ENCODE peak calls at places on chromosomes 1 and 21, in nine cellular contexts. One of them, this sample, is unnamed.

GRCh38 chr1:151852733-151853132 is 779 bp downstream of the THEM5 start:
- DNase-seq in activated naive CD4-positive, alpha-beta T cell: no peak
- DNase-seq in BJ: no peak
- DNase-seq in T-helper 1 cell: no peak
- DNase-seq in NCI-H446: no peak
- DNase-seq in activated T-helper 1 cell treated with Interleukin-2 at 50 U/mL for 16 hours: no peak
- DNase-seq in CD8-positive, alpha-beta memory T cell: no peak
- DNase-seq in left ventricle myocardium superior: no peak
- DNase-seq in GM04504: no peak
- DNase-seq in this sample: no peak

GRCh38 chr1:154501423-154502065 is 475 bp upstream of the TDRD10 start:
- DNase-seq in T-helper 1 cell: no peak
- DNase-seq in left ventricle myocardium superior: peak
- DNase-seq in CD8-positive, alpha-beta memory T cell: no peak
- DNase-seq in activated naive CD4-positive, alpha-beta T cell: no peak
- DNase-seq in activated T-helper 1 cell treated with Interleukin-2 at 50 U/mL for 16 hours: no peak
- DNase-seq in NCI-H446: no peak
- DNase-seq in GM04504: no peak
- DNase-seq in BJ: no peak
- DNase-seq in this sample: no peak

GRCh38 chr1:180503274-180503862 is 991 bp upstream of the ACBD6 start:
- DNase-seq in BJ: no peak
- DNase-seq in GM04504: no peak
- DNase-seq in activated naive CD4-positive, alpha-beta T cell: no peak
- DNase-seq in activated T-helper 1 cell treated with Interleukin-2 at 50 U/mL for 16 hours: no peak
- DNase-seq in left ventricle myocardium superior: no peak
- DNase-seq in T-helper 1 cell: no peak
- DNase-seq in CD8-positive, alpha-beta memory T cell: no peak
- DNase-seq in NCI-H446: no peak
- DNase-seq in this sample: no peak

GRCh38 chr1:29682171-29682917 is 446.0 kb downstream of the PTPRU start:
- DNase-seq in GM04504: no peak
- DNase-seq in left ventricle myocardium superior: no peak
- DNase-seq in T-helper 1 cell: no peak
- DNase-seq in CD8-positive, alpha-beta memory T cell: no peak
- DNase-seq in activated T-helper 1 cell treated with Interleukin-2 at 50 U/mL for 16 hours: no peak
- DNase-seq in NCI-H446: no peak
- DNase-seq in BJ: no peak
- DNase-seq in activated naive CD4-positive, alpha-beta T cell: no peak
- DNase-seq in this sample: no peak

GRCh38 chr1:79839882-79840281 is 833.4 kb upstream of the ADGRL4 start:
- DNase-seq in CD8-positive, alpha-beta memory T cell: no peak
- DNase-seq in GM04504: no peak
- DNase-seq in activated T-helper 1 cell treated with Interleukin-2 at 50 U/mL for 16 hours: no peak
- DNase-seq in T-helper 1 cell: no peak
- DNase-seq in activated naive CD4-positive, alpha-beta T cell: no peak
- DNase-seq in left ventricle myocardium superior: no peak
- DNase-seq in NCI-H446: no peak
- DNase-seq in BJ: no peak
- DNase-seq in this sample: no peak

GRCh38 chr1:158011714-158012113 is 18.3 kb downstream of the KIRREL1 start:
- DNase-seq in CD8-positive, alpha-beta memory T cell: no peak
- DNase-seq in left ventricle myocardium superior: no peak
- DNase-seq in NCI-H446: no peak
- DNase-seq in activated T-helper 1 cell treated with Interleukin-2 at 50 U/mL for 16 hours: no peak
- DNase-seq in BJ: no peak
- DNase-seq in activated naive CD4-positive, alpha-beta T cell: no peak
- DNase-seq in GM04504: no peak
- DNase-seq in T-helper 1 cell: no peak
- DNase-seq in this sample: no peak

GRCh38 chr1:29500041-29500440 is 263.7 kb downstream of the PTPRU start:
- DNase-seq in GM04504: no peak
- DNase-seq in left ventricle myocardium superior: no peak
- DNase-seq in BJ: no peak
- DNase-seq in CD8-positive, alpha-beta memory T cell: peak
- DNase-seq in activated naive CD4-positive, alpha-beta T cell: no peak
- DNase-seq in NCI-H446: no peak
- DNase-seq in T-helper 1 cell: no peak
- DNase-seq in activated T-helper 1 cell treated with Interleukin-2 at 50 U/mL for 16 hours: no peak
- DNase-seq in this sample: no peak

GRCh38 chr21:45997205-45997494 is 15.6 kb downstream of the COL6A1 start:
- DNase-seq in CD8-positive, alpha-beta memory T cell: no peak
- DNase-seq in GM04504: no peak
- DNase-seq in BJ: no peak
- DNase-seq in T-helper 1 cell: peak
- DNase-seq in left ventricle myocardium superior: no peak
- DNase-seq in activated T-helper 1 cell treated with Interleukin-2 at 50 U/mL for 16 hours: no peak
- DNase-seq in activated naive CD4-positive, alpha-beta T cell: no peak
- DNase-seq in NCI-H446: no peak
- DNase-seq in this sample: no peak

GRCh38 chr21:26710155-26710554 is 135.1 kb downstream of the ADAMTS1 start:
- DNase-seq in NCI-H446: no peak
- DNase-seq in left ventricle myocardium superior: no peak
- DNase-seq in CD8-positive, alpha-beta memory T cell: no peak
- DNase-seq in GM04504: no peak
- DNase-seq in activated naive CD4-positive, alpha-beta T cell: no peak
- DNase-seq in activated T-helper 1 cell treated with Interleukin-2 at 50 U/mL for 16 hours: no peak
- DNase-seq in T-helper 1 cell: no peak
- DNase-seq in BJ: no peak
- DNase-seq in this sample: no peak

GRCh38 chr1:1089731-1090423 is 15.8 kb upstream of the RNF223 start:
- DNase-seq in CD8-positive, alpha-beta memory T cell: peak
- DNase-seq in activated T-helper 1 cell treated with Interleukin-2 at 50 U/mL for 16 hours: no peak
- DNase-seq in BJ: no peak
- DNase-seq in NCI-H446: no peak
- DNase-seq in activated naive CD4-positive, alpha-beta T cell: no peak
- DNase-seq in GM04504: no peak
- DNase-seq in T-helper 1 cell: no peak
- DNase-seq in left ventricle myocardium superior: no peak
- DNase-seq in this sample: no peak

GRCh38 chr1:6599141-6599975 is 3.3 kb downstream of the KLHL21 start:
- DNase-seq in T-helper 1 cell: no peak
- DNase-seq in left ventricle myocardium superior: peak
- DNase-seq in BJ: no peak
- DNase-seq in activated T-helper 1 cell treated with Interleukin-2 at 50 U/mL for 16 hours: peak
- DNase-seq in NCI-H446: no peak
- DNase-seq in activated naive CD4-positive, alpha-beta T cell: peak
- DNase-seq in GM04504: no peak
- DNase-seq in CD8-positive, alpha-beta memory T cell: peak
- DNase-seq in this sample: peak

This sample was measured in T-helper 22 cell.